ENCODE peak calls at places on chromosomes 5 and 9, in eight cellular contexts. W is body of pancreas, N is prostate gland, Q is A549, B is HepG2, I is IMR-90, R is testis, E is uterus. G is an unnamed sample.

GRCh38 chr5:32170303-32171170 is 3.6 kb downstream of the GOLPH3 start:
- DNase-seq in B (no peak), Q (peak; percentile 20), W (no peak), R (no peak), I (peak; percentile 93), E (no peak), N (no peak), G (no peak)

GRCh38 chr9:35956646-35957045 is 1.3 kb downstream of the OR2S2 start:
- DNase-seq in I (no peak), R (no peak), W (no peak), B (no peak), Q (no peak), N (no peak), E (no peak), G (no peak)

GRCh38 chr5:172546196-172546595 is 91.9 kb upstream of the SH3PXD2B start:
- DNase-seq in E (peak; percentile 6), W (no peak), B (no peak), I (no peak), N (no peak), R (no peak), Q (no peak), G (no peak)

GRCh38 chr5:59107692-59108091 is 524.8 kb downstream of the RAB3C start:
- DNase-seq in R (no peak), B (no peak), W (no peak), N (peak; percentile 61), I (no peak), Q (peak; percentile 89), E (no peak), G (no peak)

GRCh38 chr5:73119492-73120157 is 750 bp upstream of the TMEM171 start:
- DNase-seq in I (no peak), Q (peak; percentile 9), N (no peak), R (peak; percentile 33), E (no peak), W (peak; percentile 31), B (no peak), G (no peak)

GRCh38 chr5:140549237-140550144 is 2.0 kb downstream of the EIF4EBP3 start:
- DNase-seq in B (no peak), R (peak; percentile 67), E (peak; percentile 49), N (peak; percentile 38), W (peak; percentile 56), I (peak; percentile 41), Q (no peak), G (no peak)

GRCh38 chr5:17058438-17058837 is 122.3 kb upstream of the MYO10 start:
- DNase-seq in E (no peak), B (no peak), Q (peak; percentile 71), N (no peak), I (peak; percentile 20), W (no peak), R (no peak), G (no peak)

GRCh38 chr5:67094476-67095300 is 101.9 kb downstream of the CD180 start:
- DNase-seq in R (no peak), E (peak; percentile 23), B (peak; percentile 35), N (no peak), W (no peak), Q (no peak), I (peak; percentile 56), G (no peak)

GRCh38 chr5:77180167-77181081 is 30.1 kb upstream of the PDE8B start:
- DNase-seq in Q (no peak), R (peak; percentile 69), I (no peak), B (no peak), N (peak; percentile 18), W (peak; percentile 41), E (no peak), G (no peak)

GRCh38 chr5:138111181-138111580 is 27.3 kb downstream of the WNT8A start:
- DNase-seq in E (no peak), Q (no peak), B (no peak), N (no peak), I (no peak), R (no peak), W (no peak), G (no peak)

GRCh38 chr9:86741311-86742215 is 205.7 kb downstream of the GAS1 start:
- DNase-seq in I (peak; percentile 68), N (no peak), E (no peak), R (no peak), W (peak; percentile 24), B (no peak), Q (no peak), G (no peak)

GRCh38 chr5:158722940-158723339 is 376.8 kb downstream of the EBF1 start:
- DNase-seq in B (no peak), E (no peak), Q (no peak), W (no peak), N (no peak), I (no peak), R (no peak), G (no peak)

GRCh38 chr5:93583799-93584530 is 943 bp downstream of the NR2F1 start:
- DNase-seq in I (peak; percentile 47), W (peak; percentile 54), E (no peak), N (no peak), Q (peak; percentile 54), R (no peak), B (peak; percentile 32), G (no peak)

GRCh38 chr5:93583525-93583798 is 440 bp downstream of the NR2F1 start:
- DNase-seq in Q (peak; percentile 6), W (no peak), I (peak; percentile 53), R (no peak), N (no peak), B (no peak), E (no peak), G (no peak)

GRCh38 chr5:93584531-93585053 is 1.6 kb downstream of the NR2F1 start:
- DNase-seq in I (no peak), B (no peak), R (no peak), Q (no peak), N (no peak), W (no peak), E (no peak), G (no peak)

GRCh38 chr5:93581738-93582414 is 857 bp upstream of the NR2F1-AS1 start:
- DNase-seq in E (peak; percentile 67), W (no peak), R (no peak), I (peak; percentile 81), B (peak; percentile 41), Q (peak; percentile 83), N (no peak), G (no peak)

GRCh38 chr5:93582677-93583524 is at the start of gene NR2F1:
- DNase-seq in W (peak; percentile 68), E (peak; percentile 95), I (peak; percentile 99), N (no peak), Q (peak; percentile 95), B (peak; percentile 99), R (peak; percentile 82), G (peak; percentile 97)
- TF ChIP-seq POLR2A in W (peak; percentile 47), E (no peak), I (peak; percentile 69), N (no peak), Q (no peak), B (peak; percentile 96), R (no peak), G (no peak)

DNA sequence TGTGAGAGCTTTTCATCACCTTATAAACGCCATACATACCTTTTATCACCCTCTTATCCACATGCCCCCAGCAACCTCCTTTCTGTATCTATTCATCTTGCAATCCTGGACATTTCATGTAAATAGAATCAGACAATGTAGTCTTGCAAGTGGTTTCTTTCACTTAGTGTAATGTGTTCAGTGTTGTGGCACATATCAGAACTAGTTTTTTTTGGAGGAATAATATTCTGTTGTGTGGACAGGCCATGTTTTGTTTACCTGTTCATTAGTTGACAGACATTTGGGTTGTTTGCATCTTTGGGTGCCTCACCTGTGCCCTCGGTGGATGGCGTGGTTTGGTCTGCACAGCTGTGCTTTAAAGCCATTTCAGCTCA is 1.3 kb downstream of the SQSTM1 start:
- DNase-seq in E (no peak), R (no peak), Q (no peak), I (no peak), N (no peak), B (no peak), W (no peak), G (no peak)
- H3K4me1 ChIP-seq in E (peaks cover 14% of the 10 kb centered on the region), R (peaks cover 58% of the 10 kb centered on the region), Q (peaks cover 76% of the 10 kb centered on the region), I (peaks cover 39% of the 10 kb centered on the region), N (peaks cover 32% of the 10 kb centered on the region), B (peaks cover 83% of the 10 kb centered on the region), W (peaks cover 77% of the 10 kb centered on the region), G (peaks cover 82% of the 10 kb centered on the region)

DNA sequence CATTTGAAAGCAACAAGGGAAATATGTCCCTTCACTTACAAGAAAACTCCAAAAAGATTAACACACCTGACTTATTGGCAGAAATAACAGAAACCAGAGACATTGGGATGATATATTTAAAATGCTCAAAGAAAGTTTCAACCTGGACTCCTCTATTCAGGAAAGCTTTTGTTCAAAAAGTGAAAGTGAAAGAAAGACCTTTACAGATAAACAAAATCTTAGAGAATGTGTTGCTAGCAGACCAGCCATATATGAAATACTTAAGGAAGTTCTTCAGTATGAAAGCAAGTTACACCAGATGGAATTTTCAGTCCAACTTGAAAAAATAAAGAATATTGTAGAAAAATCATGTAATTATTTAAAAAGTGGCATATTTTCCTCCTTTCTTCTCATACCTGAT is 1075.1 kb downstream of the NR2F1-AS1 start:
- DNase-seq in W (no peak), R (no peak), N (no peak), E (no peak), Q (no peak), B (no peak), I (peak; percentile 21), G (no peak)
- TF ChIP-seq POLR2A in W (no peak), R (no peak), N (no peak), E (no peak), Q (no peak), B (no peak), I (no peak), G (no peak)

GRCh38 chr9:121324316-121324715 is 45.7 kb downstream of the STOM start:
- DNase-seq in B (no peak), R (no peak), E (no peak), N (no peak), Q (no peak), I (no peak), W (no peak), G (no peak)
- H3K4me1 ChIP-seq in B (peaks cover 66% of the 10 kb centered on the region), R (peaks cover 18% of the 10 kb centered on the region), E (peaks cover 15% of the 10 kb centered on the region), N (no peaks in the 10 kb centered on the region), Q (peaks cover 63% of the 10 kb centered on the region), I (peaks cover 15% of the 10 kb centered on the region), W (peaks cover 24% of the 10 kb centered on the region), G (peaks cover 67% of the 10 kb centered on the region)

G was measured in vagina.